ENCODE peak calls at places on chromosomes 3 and 15, in eight cellular contexts. A, G, K, J, V, M, L and H are unnamed samples.

GRCh38 chr3:882526-882925 is 210.3 kb upstream of the CNTN6 start:
- DNase-seq in G (no peak), J (no peak), L (no peak), M (no peak), A (no peak), V (no peak), K (no peak), H (no peak)

GRCh38 chr15:66638377-66638776 is 63.7 kb upstream of the SMAD6 start:
- DNase-seq in M (no peak), G (no peak), L (no peak), K (peak), V (no peak), J (no peak), A (no peak), H (no peak)

GRCh38 chr15:68012911-68013310 is 41.2 kb upstream of the PIAS1 start:
- DNase-seq in K (no peak), L (no peak), A (no peak), V (no peak), M (no peak), G (no peak), J (no peak), H (no peak)

GRCh38 chr15:61327019-61327631 is 98.0 kb upstream of the RORA start:
- DNase-seq in L (no peak), M (no peak), A (no peak), J (no peak), K (no peak), G (no peak), V (no peak), H (no peak)

GRCh38 chr3:16181361-16181760 is 6.9 kb downstream of the GALNT15 start:
- DNase-seq in L (no peak), G (no peak), M (no peak), K (no peak), J (peak), A (no peak), V (no peak), H (no peak)

GRCh38 chr3:126733061-126733430 is 29.0 kb downstream of the CHCHD6 start:
- DNase-seq in V (no peak), A (no peak), G (no peak), K (no peak), L (no peak), M (no peak), J (no peak), H (no peak)

GRCh38 chr3:129975332-129976090 is 991 bp downstream of the TRH start:
- DNase-seq in A (peak), J (no peak), G (peak), M (no peak), V (no peak), K (peak), L (no peak), H (peak)

GRCh38 chr3:62833538-62833937 is 41.7 kb downstream of the CADPS start:
- DNase-seq in A (no peak), V (no peak), G (no peak), K (no peak), J (no peak), L (no peak), M (peak), H (no peak)

GRCh38 chr3:41330465-41330864 is 131.2 kb downstream of the CTNNB1 start:
- DNase-seq in A (no peak), G (no peak), K (no peak), V (no peak), M (no peak), L (no peak), J (peak), H (no peak)

GRCh38 chr15:31367021-31367729 is 40.5 kb downstream of the KLF13 start:
- DNase-seq in G (no peak), J (no peak), K (no peak), V (no peak), L (no peak), M (no peak), A (no peak), H (no peak)

GRCh38 chr3:151724846-151725562 is 8.7 kb upstream of the AADACL2 start:
- DNase-seq in V (no peak), L (no peak), K (no peak), G (no peak), A (no peak), J (no peak), M (no peak), H (no peak)

GRCh38 chr15:96977886-96978285 is 647.4 kb downstream of the NR2F2 start:
- DNase-seq in K (no peak), J (no peak), V (no peak), A (no peak), L (no peak), M (no peak), G (no peak), H (no peak)

GRCh38 chr15:36332301-36332700 is 247.1 kb upstream of the CDIN1 start:
- DNase-seq in G (no peak), A (no peak), J (peak), V (no peak), M (no peak), L (no peak), K (no peak), H (no peak)

GRCh38 chr3:39960515-39961403 is 151.3 kb downstream of the MYRIP start:
- DNase-seq in A (no peak), K (no peak), J (peak), L (no peak), G (no peak), V (no peak), M (no peak), H (no peak)

GRCh38 chr3:62817678-62818077 is 57.5 kb downstream of the CADPS start:
- DNase-seq in M (peak), G (no peak), J (no peak), K (no peak), V (no peak), A (no peak), L (no peak), H (no peak)